ENCODE peak calls at places on chromosomes 13 and 19, in four cellular contexts. One of them, this sample, is unnamed.

GRCh38 chr13:105847532-105848295 is 687.7 kb downstream of the EFNB2 start:
- DNase-seq in heart left ventricle: no peak
- DNase-seq in heart right ventricle: no peak
- DNase-seq in testis: no peak
- DNase-seq in this sample: no peak

GRCh38 chr13:32650705-32651311 is 64.6 kb downstream of the PDS5B start:
- DNase-seq in heart left ventricle: peak; percentile 41
- DNase-seq in heart right ventricle: peak; percentile 53
- DNase-seq in testis: peak; percentile 83
- DNase-seq in this sample: peak; percentile 12

GRCh38 chr13:41900918-41901317 is 60.0 kb downstream of the VWA8 start:
- DNase-seq in heart left ventricle: no peak
- DNase-seq in heart right ventricle: no peak
- DNase-seq in testis: no peak
- DNase-seq in this sample: no peak

GRCh38 chr13:85798999-85799646 is at the start of gene SLITRK6:
- DNase-seq in heart left ventricle: no peak
- DNase-seq in heart right ventricle: no peak
- DNase-seq in testis: no peak
- DNase-seq in this sample: no peak

GRCh38 chr13:108877300-108877699 is 247.9 kb downstream of the MYO16 start:
- DNase-seq in heart left ventricle: no peak
- DNase-seq in heart right ventricle: no peak
- DNase-seq in testis: no peak
- DNase-seq in this sample: no peak

GRCh38 chr13:112679381-112679780 is 10.5 kb upstream of the ATP11A start:
- DNase-seq in heart left ventricle: no peak
- DNase-seq in heart right ventricle: no peak
- DNase-seq in testis: no peak
- DNase-seq in this sample: no peak

GRCh38 chr13:27101289-27101688 is 70.3 kb downstream of the USP12 start:
- DNase-seq in heart left ventricle: no peak
- DNase-seq in heart right ventricle: no peak
- DNase-seq in testis: no peak
- DNase-seq in this sample: no peak

GRCh38 chr13:71118779-71119364 is 748.1 kb downstream of the DACH1 start:
- DNase-seq in heart left ventricle: no peak
- DNase-seq in heart right ventricle: no peak
- DNase-seq in testis: no peak
- DNase-seq in this sample: no peak

GRCh38 chr13:27065582-27065981 is 106.0 kb downstream of the USP12 start:
- DNase-seq in heart left ventricle: no peak
- DNase-seq in heart right ventricle: no peak
- DNase-seq in testis: no peak
- DNase-seq in this sample: no peak

GRCh38 chr19:7550987-7551761 is 15.7 kb downstream of the PNPLA6 start:
- DNase-seq in heart left ventricle: peak; percentile 72
- DNase-seq in heart right ventricle: peak; percentile 74
- DNase-seq in testis: peak; percentile 90
- DNase-seq in this sample: peak; percentile 36

GRCh38 chr13:74633734-74634133 is 499.5 kb upstream of the KLF12 start:
- DNase-seq in heart left ventricle: no peak
- DNase-seq in heart right ventricle: no peak
- DNase-seq in testis: no peak
- DNase-seq in this sample: no peak

GRCh38 chr19:43809762-43810696 is 7.8 kb upstream of the LYPD5 start:
- DNase-seq in heart left ventricle: no peak
- DNase-seq in heart right ventricle: no peak
- DNase-seq in testis: no peak
- DNase-seq in this sample: no peak

GRCh38 chr19:47253467-47253881 is 2.9 kb upstream of the CCDC9 start:
- DNase-seq in heart left ventricle: no peak
- DNase-seq in heart right ventricle: no peak
- DNase-seq in testis: no peak
- DNase-seq in this sample: no peak

GRCh38 chr19:54586397-54586796 is 7.0 kb upstream of the LILRA1 start:
- DNase-seq in heart left ventricle: no peak
- DNase-seq in heart right ventricle: no peak
- DNase-seq in testis: no peak
- DNase-seq in this sample: no peak

GRCh38 chr19:29538651-29539050 is 12.9 kb downstream of the VSTM2B start:
- DNase-seq in heart left ventricle: no peak
- DNase-seq in heart right ventricle: no peak
- DNase-seq in testis: no peak
- DNase-seq in this sample: no peak

GRCh38 chr13:88674841-88675240 is 1003.7 kb downstream of the SLITRK5 start:
- DNase-seq in heart left ventricle: no peak
- DNase-seq in heart right ventricle: no peak
- DNase-seq in testis: no peak
- DNase-seq in this sample: no peak

GRCh38 chr19:27709496-27709895 is 1503.5 kb downstream of the UQCRFS1 start:
- DNase-seq in heart left ventricle: no peak
- DNase-seq in heart right ventricle: no peak
- DNase-seq in testis: no peak
- DNase-seq in this sample: no peak

GRCh38 chr19:14704450-14704849 is 14.6 kb downstream of the ZNF333 start:
- DNase-seq in heart left ventricle: no peak
- DNase-seq in heart right ventricle: no peak
- DNase-seq in testis: no peak
- DNase-seq in this sample: no peak

GRCh38 chr13:99948907-99949656 is 22.5 kb downstream of the ZIC5 start:
- DNase-seq in heart left ventricle: no peak
- DNase-seq in heart right ventricle: no peak
- DNase-seq in testis: no peak
- DNase-seq in this sample: no peak

GRCh38 chr19:29515706-29516357 is 10.0 kb upstream of the VSTM2B start:
- DNase-seq in heart left ventricle: no peak
- DNase-seq in heart right ventricle: no peak
- DNase-seq in testis: no peak
- DNase-seq in this sample: no peak

GRCh38 chr19:1026189-1027019 is at the start of gene CNN2:
- DNase-seq in heart left ventricle: peak; percentile 89
- DNase-seq in heart right ventricle: peak; percentile 78
- DNase-seq in testis: peak; percentile 82
- DNase-seq in this sample: peak; percentile 67

GRCh38 chr19:22945560-22945959 is 57.4 kb downstream of the ZNF728 start:
- DNase-seq in heart left ventricle: no peak
- DNase-seq in heart right ventricle: no peak
- DNase-seq in testis: peak; percentile 21
- DNase-seq in this sample: no peak

GRCh38 chr13:75760182-75760981 is 124.3 kb downstream of the LMO7 start:
- DNase-seq in heart left ventricle: peak; percentile 21
- DNase-seq in heart right ventricle: peak; percentile 10
- DNase-seq in testis: peak; percentile 27
- DNase-seq in this sample: no peak

GRCh38 chr19:1566392-1567115 is 1.6 kb downstream of the MEX3D start:
- DNase-seq in heart left ventricle: peak; percentile 76
- DNase-seq in heart right ventricle: peak; percentile 74
- DNase-seq in testis: peak; percentile 91
- DNase-seq in this sample: no peak

GRCh38 chr13:21583496-21583895 is 20.5 kb downstream of the MICU2 start:
- DNase-seq in heart left ventricle: no peak
- DNase-seq in heart right ventricle: no peak
- DNase-seq in testis: no peak
- DNase-seq in this sample: no peak

GRCh38 chr13:34822681-34823080 is 119.4 kb upstream of the NBEA start:
- DNase-seq in heart left ventricle: no peak
- DNase-seq in heart right ventricle: no peak
- DNase-seq in testis: no peak
- DNase-seq in this sample: no peak

GRCh38 chr19:52957591-52957990 is 5.1 kb downstream of the ZNF816 start:
- DNase-seq in heart left ventricle: no peak
- DNase-seq in heart right ventricle: no peak
- DNase-seq in testis: no peak
- DNase-seq in this sample: no peak

GRCh38 chr13:32415019-32415418 is 12.9 kb downstream of the N4BP2L1 start:
- DNase-seq in heart left ventricle: no peak
- DNase-seq in heart right ventricle: no peak
- DNase-seq in testis: no peak
- DNase-seq in this sample: no peak

GRCh38 chr19:4909172-4909896 is at the start of gene UHRF1:
- DNase-seq in heart left ventricle: no peak
- DNase-seq in heart right ventricle: no peak
- DNase-seq in testis: no peak
- DNase-seq in this sample: no peak

GRCh38 chr13:30908416-30908980 is 2.4 kb downstream of the MEDAG start:
- DNase-seq in heart left ventricle: peak; percentile 62
- DNase-seq in heart right ventricle: peak; percentile 68
- DNase-seq in testis: peak; percentile 89
- DNase-seq in this sample: no peak

GRCh38 chr19:49196527-49197240 is 39.1 kb downstream of the TRPM4 start:
- DNase-seq in heart left ventricle: peak; percentile 46
- DNase-seq in heart right ventricle: peak; percentile 45
- DNase-seq in testis: no peak
- DNase-seq in this sample: no peak

GRCh38 chr19:43525836-43526771 is 897 bp downstream of the ETHE1 start:
- DNase-seq in heart left ventricle: peak; percentile 32
- DNase-seq in heart right ventricle: no peak
- DNase-seq in testis: no peak
- DNase-seq in this sample: no peak

GRCh38 chr13:47680752-47681151 is 320.3 kb downstream of the SUCLA2 start:
- DNase-seq in heart left ventricle: no peak
- DNase-seq in heart right ventricle: no peak
- DNase-seq in testis: no peak
- DNase-seq in this sample: no peak

GRCh38 chr13:45339399-45339798 is 1.6 kb downstream of the TPT1 start:
- DNase-seq in heart left ventricle: no peak
- DNase-seq in heart right ventricle: no peak
- DNase-seq in testis: no peak
- DNase-seq in this sample: no peak

GRCh38 chr13:103299079-103299478 is 232.9 kb upstream of the SLC10A2 start:
- DNase-seq in heart left ventricle: no peak
- DNase-seq in heart right ventricle: no peak
- DNase-seq in testis: no peak
- DNase-seq in this sample: no peak

GRCh38 chr19:3682741-3683404 is 17.4 kb downstream of the PIP5K1C start:
- DNase-seq in heart left ventricle: no peak
- DNase-seq in heart right ventricle: no peak
- DNase-seq in testis: no peak
- DNase-seq in this sample: no peak

GRCh38 chr19:17091758-17092333 is 16.3 kb downstream of the MYO9B start:
- DNase-seq in heart left ventricle: peak; percentile 51
- DNase-seq in heart right ventricle: no peak
- DNase-seq in testis: no peak
- DNase-seq in this sample: no peak
- H3K4me1 ChIP-seq in heart left ventricle: peaks cover 42% of the 10 kb centered on the region
- H3K4me1 ChIP-seq in heart right ventricle: peaks cover 43% of the 10 kb centered on the region
- H3K4me1 ChIP-seq in testis: peaks cover 28% of the 10 kb centered on the region
- H3K4me1 ChIP-seq in this sample: peaks cover 34% of the 10 kb centered on the region

DNA sequence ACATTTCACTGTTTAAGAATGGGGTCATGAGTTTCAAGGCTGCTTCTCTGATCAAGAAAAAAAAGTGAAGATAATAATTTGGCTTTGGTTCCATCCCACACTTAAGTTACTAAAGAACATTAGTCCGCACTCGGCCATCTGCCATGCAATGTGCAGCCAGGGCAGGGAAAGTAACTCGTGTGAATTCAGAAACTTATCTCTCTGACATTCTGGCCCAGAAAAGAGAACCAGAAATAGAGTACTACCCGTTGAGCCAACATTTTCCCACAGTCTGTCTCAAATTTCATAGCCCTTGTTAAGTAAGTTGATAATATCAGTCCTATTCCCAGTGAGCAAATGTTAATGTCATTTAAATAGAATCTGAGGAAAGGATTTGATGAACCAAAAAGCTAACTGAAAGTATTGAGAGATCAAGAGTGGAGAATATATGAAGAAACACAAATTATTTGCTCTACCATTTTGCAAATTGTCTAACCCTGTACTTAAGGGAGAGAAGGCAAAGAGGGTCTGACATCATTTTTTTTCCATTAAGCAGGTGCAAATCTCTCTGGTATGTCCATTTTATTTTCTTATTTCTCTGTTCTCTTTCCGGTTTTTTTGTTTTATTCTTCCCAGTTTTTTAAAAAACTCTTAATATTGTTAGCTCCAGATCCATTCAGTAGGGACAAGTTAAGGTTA is 156.3 kb downstream of the NDFIP2 start:
- DNase-seq in heart left ventricle: peak; percentile 76
- DNase-seq in heart right ventricle: peak; percentile 76
- DNase-seq in testis: peak; percentile 76
- DNase-seq in this sample: no peak
- H3K4me3 ChIP-seq in heart left ventricle: peak overlapping the region; percentile 34
- H3K4me3 ChIP-seq in heart right ventricle: peak overlapping the region; percentile 25
- H3K4me3 ChIP-seq in testis: no peak overlapping the region
- H3K4me3 ChIP-seq in this sample: no peak overlapping the region

GRCh38 chr13:73286177-73286576 is 227.4 kb downstream of the KLF5 start:
- DNase-seq in heart left ventricle: no peak
- DNase-seq in heart right ventricle: no peak
- DNase-seq in testis: no peak
- DNase-seq in this sample: no peak
- TF ChIP-seq CTCF in heart left ventricle: peak; percentile 5
- TF ChIP-seq CTCF in heart right ventricle: no peak
- TF ChIP-seq CTCF in testis: no peak
- TF ChIP-seq CTCF in this sample: no peak

GRCh38 chr13:98312606-98313005 is 135.5 kb upstream of the RNF113B start:
- DNase-seq in heart left ventricle: no peak
- DNase-seq in heart right ventricle: no peak
- DNase-seq in testis: no peak
- DNase-seq in this sample: no peak
- H3K4me1 ChIP-seq in heart left ventricle: peaks cover 32% of the 10 kb centered on the region
- H3K4me1 ChIP-seq in heart right ventricle: peaks cover 36% of the 10 kb centered on the region
- H3K4me1 ChIP-seq in testis: peaks cover 8% of the 10 kb centered on the region
- H3K4me1 ChIP-seq in this sample: no peaks in the 10 kb centered on the region

GRCh38 chr19:38442736-38443135 is 9.2 kb downstream of the RYR1 start:
- DNase-seq in heart left ventricle: no peak
- DNase-seq in heart right ventricle: no peak
- DNase-seq in testis: no peak
- DNase-seq in this sample: no peak

GRCh38 chr19:38441660-38442348 is 8.3 kb downstream of the RYR1 start:
- DNase-seq in heart left ventricle: no peak
- DNase-seq in heart right ventricle: no peak
- DNase-seq in testis: no peak
- DNase-seq in this sample: no peak

GRCh38 chr19:38444026-38444425 is 10.5 kb downstream of the RYR1 start:
- DNase-seq in heart left ventricle: no peak
- DNase-seq in heart right ventricle: no peak
- DNase-seq in testis: no peak
- DNase-seq in this sample: no peak

GRCh38 chr19:38445362-38445761 is 11.9 kb downstream of the RYR1 start:
- DNase-seq in heart left ventricle: no peak
- DNase-seq in heart right ventricle: no peak
- DNase-seq in testis: no peak
- DNase-seq in this sample: no peak

DNA sequence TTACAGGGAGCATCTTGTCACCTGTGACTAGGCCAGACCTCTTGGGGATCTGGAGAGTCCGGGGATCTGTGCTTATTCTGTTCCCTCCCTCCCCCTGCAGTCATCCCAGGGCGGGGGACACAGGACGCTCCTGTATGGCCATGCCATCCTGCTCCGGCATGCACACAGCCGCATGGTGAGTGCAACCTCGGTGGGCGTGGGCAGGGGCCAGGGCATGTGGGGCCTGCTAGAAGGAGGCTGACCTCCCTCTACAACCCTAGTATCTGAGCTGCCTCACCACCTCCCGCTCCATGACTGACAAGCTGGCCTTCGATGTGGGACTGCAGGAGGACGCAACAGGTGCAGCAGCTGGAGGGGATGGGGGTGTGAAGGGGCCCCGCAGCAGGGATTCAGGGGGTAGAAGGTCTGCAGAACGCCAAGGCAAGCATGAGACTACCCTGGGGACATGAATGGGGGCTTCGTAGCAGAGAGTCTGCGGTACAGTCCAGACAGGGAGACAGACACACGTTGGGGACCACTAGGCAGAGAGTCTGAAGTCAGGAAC is 10.0 kb downstream of the RYR1 start:
- DNase-seq in heart left ventricle: no peak
- DNase-seq in heart right ventricle: no peak
- DNase-seq in testis: no peak
- DNase-seq in this sample: no peak
- H3K4me3 ChIP-seq in heart left ventricle: no peak overlapping the region
- H3K4me3 ChIP-seq in heart right ventricle: no peak overlapping the region
- H3K4me3 ChIP-seq in testis: no peak overlapping the region
- H3K4me3 ChIP-seq in this sample: no peak overlapping the region